ENCODE peak calls at places on chromosomes 4 and X, in eight cellular contexts. T, K, J, V, P, Y, Z and L are unnamed samples.

GRCh38 chrX:40155617-40156471 is 58.1 kb upstream of the BCOR start:
- DNase-seq in T (peak; percentile 64), K (no peak), J (no peak), V (no peak), P (peak; percentile 32), Y (peak; percentile 56), Z (no peak), L (peak; percentile 83)

GRCh38 chr4:103754844-103755243 is 35.1 kb upstream of the TACR3 start:
- DNase-seq in T (no peak), K (no peak), J (no peak), V (no peak), P (no peak), Y (no peak), Z (no peak), L (no peak)

GRCh38 chr4:27186710-27187109 is 326.1 kb downstream of the STIM2 start:
- DNase-seq in T (no peak), K (no peak), J (no peak), V (no peak), P (no peak), Y (no peak), Z (no peak), L (no peak)

GRCh38 chr4:7973545-7973981 is 33.9 kb upstream of the AFAP1 start:
- DNase-seq in T (no peak), K (no peak), J (no peak), V (no peak), P (no peak), Y (no peak), Z (no peak), L (peak; percentile 93)

GRCh38 chrX:133660356-133660755 is 245.1 kb upstream of the GPC4 start:
- DNase-seq in T (no peak), K (no peak), J (no peak), V (no peak), P (no peak), Y (no peak), Z (no peak), L (no peak)

GRCh38 chr4:131534944-131535640 is 1614.0 kb upstream of the PCDH10 start:
- DNase-seq in T (no peak), K (no peak), J (no peak), V (no peak), P (no peak), Y (no peak), Z (no peak), L (no peak)

GRCh38 chrX:13051167-13051528 is 6.7 kb upstream of the FAM9C start:
- DNase-seq in T (no peak), K (no peak), J (no peak), V (no peak), P (no peak), Y (no peak), Z (no peak), L (no peak)

GRCh38 chr4:147794787-147795413 is 63.0 kb downstream of the ARHGAP10 start:
- DNase-seq in T (no peak), K (no peak), J (no peak), V (no peak), P (no peak), Y (no peak), Z (no peak), L (peak; percentile 80)

GRCh38 chr4:99437686-99438577 is 2.8 kb upstream of the ADH7 start:
- DNase-seq in T (no peak), K (no peak), J (no peak), V (no peak), P (no peak), Y (peak; percentile 9), Z (peak; percentile 48), L (no peak)

GRCh38 chr4:602559-602942 is 22.8 kb upstream of the PDE6B start:
- DNase-seq in T (peak; percentile 88), K (no peak), J (peak; percentile 80), V (no peak), P (no peak), Y (peak; percentile 68), Z (peak; percentile 80), L (no peak)

DNA sequence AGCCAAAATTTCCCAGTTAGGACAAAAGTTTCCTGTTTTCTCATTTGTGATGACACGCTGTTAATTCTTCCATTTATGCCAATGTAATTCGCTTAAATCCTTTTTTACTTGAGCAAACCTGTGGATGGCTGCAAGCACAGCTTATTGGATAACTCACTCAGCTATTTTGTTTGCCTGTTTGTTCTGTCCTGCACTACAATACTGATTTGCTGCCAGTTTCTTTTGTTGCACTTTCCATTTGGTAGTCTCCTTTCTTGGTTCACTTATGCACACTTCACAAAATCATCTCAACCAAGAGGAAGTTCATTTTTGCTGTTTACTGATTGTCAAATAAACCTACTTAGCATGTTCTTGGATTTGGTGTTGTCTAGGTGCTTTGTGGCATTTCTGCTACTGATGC is 40.3 kb downstream of the MFAP3L start:
- DNase-seq in T (no peak), K (no peak), J (no peak), V (no peak), P (no peak), Y (no peak), Z (no peak), L (no peak)
- TF ChIP-seq CTCF in T (no peak), K (no peak), J (no peak), V (no peak), P (no peak), Y (no peak), Z (no peak), L (no peak)

DNA sequence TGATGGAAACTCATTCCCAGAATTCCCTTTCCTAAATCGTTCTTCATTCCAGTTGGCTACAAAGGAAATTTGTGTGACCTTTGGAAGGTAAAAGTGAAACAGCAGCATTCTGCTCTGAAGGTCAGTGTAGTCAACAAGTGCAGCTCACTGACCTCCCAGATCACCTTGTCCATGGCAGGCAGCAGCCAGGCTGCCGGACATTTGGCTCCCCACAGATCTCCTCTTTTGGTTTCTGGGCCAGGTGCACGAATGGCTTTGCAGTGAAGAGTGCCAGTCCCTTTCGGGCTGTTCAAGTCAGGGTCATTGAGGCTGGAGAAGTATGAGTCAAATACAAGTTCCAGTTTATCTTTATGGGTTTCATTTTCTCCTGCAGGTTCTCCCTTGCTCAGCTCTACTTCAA is 14.3 kb downstream of the GPRIN3 start:
- DNase-seq in T (no peak), K (no peak), J (no peak), V (no peak), P (no peak), Y (no peak), Z (no peak), L (no peak)
- H3K4me1 ChIP-seq in T (no peaks in the 10 kb centered on the region), K (no peaks in the 10 kb centered on the region), J (no peaks in the 10 kb centered on the region), V (peaks cover 20% of the 10 kb centered on the region), P (peaks cover 67% of the 10 kb centered on the region), Y (no peaks in the 10 kb centered on the region), Z (peaks cover 30% of the 10 kb centered on the region), L (no peaks in the 10 kb centered on the region)

DNA sequence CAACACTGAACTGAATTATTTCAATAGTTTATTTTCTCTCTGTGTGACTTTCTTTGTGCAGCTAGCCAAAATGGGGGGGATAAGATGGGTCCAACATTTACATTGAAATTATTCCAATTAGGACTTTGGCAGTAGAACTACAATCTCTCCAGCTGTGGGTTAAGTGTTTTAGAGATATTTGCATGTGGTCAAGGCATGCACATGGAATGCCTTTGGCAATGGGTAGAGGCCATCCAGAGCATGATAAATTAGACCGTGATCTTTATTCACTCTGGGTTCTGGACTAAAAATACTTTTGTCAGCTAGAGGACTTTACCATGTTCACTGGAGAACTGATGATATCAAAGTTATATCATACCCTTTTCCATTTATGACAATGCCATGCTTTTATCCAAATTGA is 107.9 kb upstream of the ELOVL6 start:
- DNase-seq in T (no peak), K (no peak), J (no peak), V (no peak), P (no peak), Y (no peak), Z (no peak), L (no peak)
- TF ChIP-seq CTCF in T (no peak), K (no peak), J (no peak), V (no peak), P (no peak), Y (no peak), Z (no peak), L (no peak)

GRCh38 chr4:168633474-168633873 is 136.6 kb downstream of the PALLD start:
- DNase-seq in T (no peak), K (no peak), J (no peak), V (no peak), P (no peak), Y (no peak), Z (no peak), L (no peak)
- H3K4me1 ChIP-seq in T (peaks cover 53% of the 10 kb centered on the region), K (peaks cover 3% of the 10 kb centered on the region), J (peaks cover 50% of the 10 kb centered on the region), V (no peaks in the 10 kb centered on the region), P (peaks cover 57% of the 10 kb centered on the region), Y (peaks cover 5% of the 10 kb centered on the region), Z (peaks cover 38% of the 10 kb centered on the region), L (peaks cover 65% of the 10 kb centered on the region)